ENCODE peak calls at places on chromosome 17, in four cellular contexts. U is IMR-90, V is A549, W is GM12878. C is an unnamed sample.
A peak's percentile ranks its signal among the peaks of the same experiment; 100 is the strongest.

GRCh38 chr17:74543891-74544760 is 1.8 kb downstream of the CD300C start:
- DNase-seq in U (no peak), W (no peak), V (no peak), C (no peak)

GRCh38 chr17:628507-628941 is 86.1 kb downstream of the VPS53 start:
- DNase-seq in W (no peak), V (no peak), U (no peak), C (no peak)

GRCh38 chr17:28008526-28008925 is 34.0 kb upstream of the NLK start:
- DNase-seq in W (no peak), V (peak; percentile 21), U (peak; percentile 66), C (peak; percentile 8)

GRCh38 chr17:17314501-17315071 is 11.4 kb downstream of the NT5M start:
- DNase-seq in W (no peak), U (no peak), V (no peak), C (no peak)

GRCh38 chr17:13822671-13823070 is 220.9 kb upstream of the HS3ST3A1 start:
- DNase-seq in W (no peak), V (no peak), U (no peak), C (no peak)

GRCh38 chr17:39668141-39668924 is at the start of gene PNMT:
- DNase-seq in W (no peak), V (peak; percentile 84), U (peak; percentile 39), C (no peak)

GRCh38 chr17:27455914-27456680 is at the start of gene KSR1:
- DNase-seq in U (peak; percentile 72), V (peak; percentile 85), W (no peak), C (peak; percentile 22)

GRCh38 chr17:1473170-1473569 is 17.1 kb upstream of the CRK start:
- DNase-seq in V (no peak), U (no peak), W (no peak), C (no peak)

GRCh38 chr17:49360796-49361128 is 1.3 kb downstream of the ZNF652 start:
- DNase-seq in V (peak; percentile 60), U (peak; percentile 21), W (no peak), C (no peak)

GRCh38 chr17:64457156-64457555 is 8.2 kb downstream of the MILR1 start:
- DNase-seq in W (no peak), V (no peak), U (peak; percentile 66), C (no peak)

GRCh38 chr17:42517516-42517915 is 18.5 kb upstream of the NAGLU start:
- DNase-seq in V (peak; percentile 100), U (peak; percentile 92), W (no peak), C (peak; percentile 56)

GRCh38 chr17:34703533-34703932 is 124.2 kb downstream of the TMEM132E start:
- DNase-seq in U (peak; percentile 43), V (no peak), W (no peak), C (no peak)

GRCh38 chr17:74768069-74768762 is 7.9 kb downstream of the NAT9 start:
- DNase-seq in W (no peak), V (no peak), U (peak; percentile 73), C (no peak)

GRCh38 chr17:13538841-13539411 is 62.8 kb downstream of the HS3ST3A1 start:
- DNase-seq in W (no peak), U (no peak), V (no peak), C (no peak)

GRCh38 chr17:58326609-58327341 is 1.8 kb downstream of the TSPOAP1 start:
- DNase-seq in V (no peak), U (no peak), W (no peak), C (no peak)

GRCh38 chr17:330993-331701 is 21.5 kb downstream of the RPH3AL start:
- DNase-seq in U (no peak), W (no peak), V (no peak), C (no peak)

GRCh38 chr17:21303441-21304065 is 19.0 kb downstream of the MAP2K3 start:
- DNase-seq in V (no peak), U (no peak), W (no peak), C (no peak)

GRCh38 chr17:73043686-73044581 is 48.6 kb downstream of the SLC39A11 start:
- DNase-seq in W (no peak), U (peak; percentile 87), V (no peak), C (no peak)

GRCh38 chr17:74453665-74454196 is 12.7 kb upstream of the CD300A start:
- DNase-seq in V (peak; percentile 98), U (no peak), W (no peak), C (no peak)

GRCh38 chr17:57707892-57708291 is 37.2 kb downstream of the CCDC182 start:
- DNase-seq in V (no peak), U (peak; percentile 10), W (no peak), C (no peak)

GRCh38 chr17:39196820-39197331 is 593 bp downstream of the CACNB1 start:
- DNase-seq in U (no peak), W (no peak), V (peak; percentile 83), C (no peak)

GRCh38 chr17:71530227-71530626 is 590.6 kb upstream of the SOX9 start:
- DNase-seq in U (no peak), V (no peak), W (no peak), C (no peak)

DNA sequence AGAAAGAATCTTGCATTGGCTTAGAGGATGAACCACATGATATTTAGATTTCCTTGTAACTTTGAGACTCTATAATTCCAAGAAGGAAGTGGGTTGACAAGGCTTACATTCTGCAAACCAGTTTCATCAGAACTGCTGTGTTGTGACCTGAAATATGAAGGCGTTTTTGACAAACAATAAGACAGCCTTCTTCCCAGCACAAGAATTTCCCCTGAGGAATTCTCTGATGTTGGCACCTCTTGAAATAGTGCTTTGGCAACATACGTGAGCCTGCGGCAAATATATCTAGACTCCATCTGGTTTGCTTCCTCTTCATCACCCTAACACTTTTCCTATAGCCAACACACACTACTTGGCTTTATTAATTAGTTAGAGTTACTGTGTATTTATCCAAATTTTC is 585.5 kb upstream of the SOX9 start:
- DNase-seq in W (no peak), V (no peak), U (no peak), C (no peak)
- TF ChIP-seq POLR2A in W (no peak), V (no peak), U (no peak), C (no peak)

GRCh38 chr17:3982113-3982512 is 17.9 kb upstream of the ATP2A3 start:
- DNase-seq in U (no peak), V (no peak), W (no peak), C (no peak)
- TF ChIP-seq RAD21 in U (no peak), V (no peak), W (no peak), C (no peak)

DNA sequence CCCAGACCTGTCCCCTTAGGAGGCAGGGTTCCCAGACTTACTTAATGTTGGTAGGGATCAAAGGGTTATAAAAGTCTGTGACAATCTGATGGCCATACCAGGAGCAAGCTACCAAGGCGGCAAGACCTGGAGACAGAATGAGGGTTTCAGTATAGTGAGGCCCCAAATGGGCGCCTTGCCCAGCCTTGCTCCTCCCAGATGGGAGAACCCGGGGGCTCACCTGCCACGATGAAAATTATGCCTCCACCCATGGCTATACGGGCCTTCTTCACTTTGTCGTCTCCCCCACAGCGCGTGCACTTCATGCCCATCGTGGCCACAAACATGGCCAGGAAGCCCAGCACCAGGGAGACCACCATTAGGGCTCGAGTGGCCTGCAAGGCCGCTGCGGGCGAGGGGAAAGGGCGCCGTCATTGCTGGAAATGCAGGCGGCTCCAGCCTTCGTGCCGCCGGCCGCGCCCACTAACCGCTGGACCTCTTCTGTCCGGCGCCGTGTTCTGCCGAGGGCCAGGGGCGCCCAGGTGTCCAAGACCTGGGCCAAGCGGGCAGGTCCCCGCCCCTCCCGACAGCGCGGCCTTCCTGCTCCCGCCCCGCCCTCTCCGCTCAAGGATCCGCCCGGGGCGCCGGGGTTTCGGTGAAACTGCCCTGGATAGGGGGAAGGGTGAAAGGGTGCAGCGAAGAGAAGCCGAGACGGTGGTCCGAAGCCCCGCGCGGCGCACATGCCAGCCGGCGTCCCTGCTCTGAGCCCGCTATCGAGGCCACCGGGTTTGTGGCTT is 1.5 kb downstream of the CLDN7 start:
- DNase-seq in V (no peak), U (no peak), W (no peak), C (no peak)
- TF ChIP-seq POLR2A in V (no peak), U (no peak), W (peak; percentile 69), C (no peak)

GRCh38 chr17:16285646-16286008 is 67.6 kb downstream of the CENPV start:
- DNase-seq in U (no peak), W (no peak), V (no peak), C (no peak)

GRCh38 chr17:16287563-16288027 is 65.7 kb downstream of the CENPV start:
- DNase-seq in V (no peak), W (peak; percentile 80), U (peak; percentile 87), C (no peak)

GRCh38 chr17:16286009-16286946 is 67.0 kb downstream of the CENPV start:
- DNase-seq in V (peak; percentile 99), U (peak; percentile 98), W (peak; percentile 96), C (peak; percentile 95)

GRCh38 chr17:16286947-16287562 is 66.2 kb downstream of the CENPV start:
- DNase-seq in W (peak; percentile 51), U (no peak), V (no peak), C (no peak)

DNA sequence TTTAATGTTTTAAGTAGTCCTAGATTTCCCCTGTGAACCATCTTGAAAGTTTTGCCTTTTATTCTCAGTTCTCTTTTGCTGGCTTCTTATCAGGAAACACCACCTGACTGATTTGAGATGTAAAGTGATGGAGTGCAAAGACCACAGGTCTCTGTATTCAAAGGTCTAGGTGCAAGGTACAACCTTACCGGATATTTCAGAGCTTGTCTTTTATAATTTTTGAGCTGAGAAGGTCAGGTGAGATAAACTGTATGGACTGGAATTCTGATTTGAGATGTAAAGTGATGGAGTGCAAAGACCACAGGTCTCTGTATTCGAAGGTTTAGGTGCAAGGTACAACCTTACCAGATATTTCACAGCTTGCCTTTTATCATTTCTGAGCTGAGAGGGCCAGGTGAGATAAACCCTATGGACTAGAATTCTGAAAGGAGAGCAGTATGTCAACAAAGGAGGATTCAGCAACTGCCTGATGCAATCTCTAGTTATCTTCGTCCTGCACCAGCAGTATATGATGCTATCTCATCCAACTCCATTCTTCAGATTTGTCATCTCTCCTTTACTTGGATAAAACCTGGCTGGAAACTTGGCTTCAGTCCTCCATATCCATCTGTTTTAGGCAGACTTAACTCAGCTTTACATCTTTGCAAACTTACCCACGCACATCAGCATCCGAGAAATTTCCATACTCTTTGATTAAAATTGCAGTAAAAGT is 64.3 kb downstream of the CENPV start:
- DNase-seq in U (peak; percentile 53), W (no peak), V (no peak), C (no peak)
- TF ChIP-seq RAD21 in U (no peak), W (no peak), V (no peak), C (no peak)

GRCh38 chr17:33163827-33164555 is 129.1 kb downstream of the ASIC2 start:
- DNase-seq in W (no peak), U (no peak), V (no peak), C (no peak)
- TF ChIP-seq POLR2A in W (no peak), U (no peak), V (no peak), C (no peak)

GRCh38 chr17:78432226-78432894 is 53.9 kb downstream of the PGS1 start:
- DNase-seq in U (no peak), V (no peak), W (no peak), C (no peak)

GRCh38 chr17:78435330-78436005 is 57.0 kb downstream of the PGS1 start:
- DNase-seq in W (no peak), V (no peak), U (no peak), C (no peak)

GRCh38 chr17:78433780-78434335 is 55.4 kb downstream of the PGS1 start:
- DNase-seq in V (no peak), U (no peak), W (no peak), C (no peak)

GRCh38 chr17:78432929-78433727 is 54.7 kb downstream of the PGS1 start:
- DNase-seq in W (no peak), V (no peak), U (no peak), C (no peak)

GRCh38 chr17:78434455-78435329 is 56.2 kb downstream of the PGS1 start:
- DNase-seq in W (no peak), V (no peak), U (no peak), C (no peak)
- TF ChIP-seq RAD21 in W (no peak), V (no peak), U (no peak), C (no peak)